ENCODE peak calls at places on chromosomes 16 and 17, in eight cellular contexts. L is lower leg skin; T is left lobe of liver; U is stimulated activated CD4-positive, alpha-beta T cell treated with anti-CD3 and anti-CD28 coated beads, Interleukin-12 subunit alpha, Interleukin-12 subunit beta, amount 100 ng/mL, for 48 hours; M is tibial nerve; E is GM03348; V is RCC 7860; D is B cell. P is an unnamed sample.
A peak's percentile ranks its signal among the peaks of the same experiment; 100 is the strongest.

GRCh38 chr16:13909872-13910303 is 10.1 kb upstream of the ERCC4 start:
- DNase-seq in U (no peak), V (no peak), M (no peak), E (peak; percentile 55), L (no peak), D (no peak), T (peak; percentile 91), P (peak; percentile 53)

GRCh38 chr16:66220766-66221165 is 145.7 kb upstream of the CDH5 start:
- DNase-seq in U (no peak), T (no peak), V (no peak), M (no peak), L (peak; percentile 26), E (no peak), D (no peak), P (no peak)

GRCh38 chr17:75574404-75575093 is 13.1 kb upstream of the MYO15B start:
- DNase-seq in M (no peak), U (no peak), V (no peak), D (peak; percentile 20), L (no peak), E (no peak), T (peak; percentile 42), P (no peak)

GRCh38 chr16:81266680-81267095 is 28.2 kb downstream of the BCO1 start:
- DNase-seq in L (no peak), U (peak; percentile 1), V (no peak), E (no peak), T (no peak), M (no peak), D (no peak), P (no peak)

GRCh38 chr17:62703269-62703775 is 75.9 kb downstream of the MRC2 start:
- DNase-seq in L (no peak), E (peak; percentile 49), M (no peak), T (no peak), U (no peak), V (peak; percentile 91), D (no peak), P (peak; percentile 50)

GRCh38 chr16:87847785-87848675 is 21.3 kb downstream of the SLC7A5 start:
- DNase-seq in M (peak; percentile 46), U (no peak), V (no peak), T (peak; percentile 71), L (no peak), D (no peak), E (no peak), P (no peak)

GRCh38 chr17:76232342-76232741 is 8.0 kb downstream of the RNF157 start:
- DNase-seq in U (no peak), E (peak; percentile 67), V (no peak), T (no peak), L (no peak), M (no peak), D (no peak), P (peak; percentile 80)

GRCh38 chr17:82245144-82246039 is 16.6 kb downstream of the SLC16A3 start:
- DNase-seq in L (no peak), M (no peak), U (no peak), D (no peak), T (no peak), E (no peak), V (no peak), P (no peak)

GRCh38 chr16:11949527-11949926 is 7.7 kb upstream of the NPIPB2 start:
- DNase-seq in L (peak; percentile 28), V (peak; percentile 56), D (peak; percentile 68), U (no peak), M (no peak), E (peak; percentile 70), T (peak; percentile 46), P (peak; percentile 67)

GRCh38 chr17:76897023-76897422 is 28.8 kb downstream of the MGAT5B start:
- DNase-seq in M (no peak), U (no peak), E (no peak), D (no peak), L (no peak), T (no peak), V (no peak), P (no peak)

GRCh38 chr16:684961-685696 is 995 bp upstream of the JMJD8 start:
- DNase-seq in V (no peak), U (no peak), E (no peak), M (no peak), T (peak; percentile 65), L (no peak), D (no peak), P (no peak)

GRCh38 chr16:84749815-84750214 is 50.0 kb downstream of the USP10 start:
- DNase-seq in U (no peak), T (no peak), D (no peak), E (no peak), L (no peak), V (no peak), M (no peak), P (no peak)

GRCh38 chr16:68000450-68000849 is 1.2 kb upstream of the DPEP2 start:
- DNase-seq in D (no peak), L (no peak), U (no peak), T (no peak), M (no peak), E (peak; percentile 2), V (no peak), P (no peak)

GRCh38 chr17:58786586-58787295 is 31.1 kb downstream of the PPM1E start:
- DNase-seq in E (peak; percentile 34), M (no peak), U (no peak), V (peak; percentile 35), L (no peak), D (no peak), T (no peak), P (peak; percentile 15)

GRCh38 chr17:7853693-7854043 is 1.2 kb upstream of the TMEM88 start:
- DNase-seq in T (peak; percentile 47), D (peak; percentile 13), L (no peak), V (no peak), M (no peak), U (no peak), E (no peak), P (no peak)

P was measured in AG08395.